ENCODE peak calls at places on chromosomes 12 and 14, in six cellular contexts. R, M, S, J, C and B are unnamed samples.

GRCh38 chr14:99133563-99134332 is 138.2 kb downstream of the BCL11B start:
- DNase-seq in S (no peak), M (peak), J (peak), C (peak), R (no peak), B (no peak)

GRCh38 chr12:31407562-31407961 is 81.6 kb upstream of the SINHCAF start:
- DNase-seq in C (peak), M (no peak), J (no peak), R (no peak), S (no peak), B (no peak)

GRCh38 chr12:53600490-53601295 is 25.5 kb downstream of the ATF7 start:
- DNase-seq in S (no peak), J (no peak), R (no peak), C (no peak), M (no peak), B (no peak)

GRCh38 chr14:78245238-78245637 is 75.1 kb downstream of the NRXN3 start:
- DNase-seq in J (no peak), S (no peak), M (no peak), R (no peak), C (no peak), B (no peak)

GRCh38 chr12:62194031-62194430 is 66.2 kb upstream of the USP15 start:
- DNase-seq in S (no peak), J (no peak), C (no peak), M (no peak), R (no peak), B (no peak)

GRCh38 chr14:33393895-33394405 is 455.3 kb downstream of the NPAS3 start:
- DNase-seq in J (no peak), M (no peak), R (no peak), C (no peak), S (no peak), B (no peak)

GRCh38 chr12:82608706-82609105 is 78.0 kb upstream of the TMTC2 start:
- DNase-seq in R (no peak), M (peak), C (no peak), S (peak), J (no peak), B (no peak)

GRCh38 chr12:62435337-62436163 is 31.1 kb upstream of the MON2 start:
- DNase-seq in R (peak), C (peak), S (peak), J (peak), M (peak), B (peak)

DNA sequence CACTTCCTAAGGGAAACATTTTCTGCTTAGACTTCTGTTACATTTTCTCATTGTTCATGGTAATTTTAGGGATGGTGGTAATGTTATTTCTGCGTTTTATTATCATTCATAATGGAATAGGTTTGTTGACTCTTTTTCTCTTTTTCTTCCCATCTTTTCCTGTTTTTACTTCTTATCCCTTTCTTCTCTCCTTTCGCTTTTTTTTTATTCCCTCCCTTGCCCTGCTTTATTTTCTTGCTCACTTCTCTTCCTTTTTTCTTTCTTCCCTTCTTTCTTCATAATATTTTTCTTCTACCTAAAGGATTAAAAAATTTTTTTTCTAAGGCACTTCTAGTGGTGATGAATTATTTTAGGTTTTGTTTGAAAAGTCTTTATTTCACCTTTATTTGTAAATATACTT is 45.6 kb downstream of the CNOT2 start:
- DNase-seq in S (no peak), C (no peak), M (no peak), J (no peak), R (no peak), B (no peak)
- H3K9ac ChIP-seq in S (no peak), C (no peak), M (no peak), J (no peak), R (no peak), B (no peak)

DNA sequence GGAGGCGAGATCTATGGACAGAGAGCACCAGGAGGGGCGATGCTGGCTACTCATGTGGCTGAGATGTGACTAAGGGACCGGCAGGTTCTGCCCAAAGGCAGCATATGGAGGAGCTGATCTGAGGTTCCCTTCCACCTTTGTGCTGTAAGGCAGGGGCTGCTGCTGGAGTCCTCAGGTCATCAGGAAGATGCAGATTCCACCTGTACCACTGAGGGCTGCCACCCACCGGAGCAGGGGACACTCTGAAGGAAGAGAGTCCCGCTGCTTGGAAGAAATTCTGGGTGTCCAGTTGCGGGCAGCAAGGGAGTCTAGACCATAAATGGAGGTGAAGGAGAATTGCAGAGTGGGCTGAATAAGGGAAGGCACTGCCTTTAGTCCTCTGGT is 55.3 kb downstream of the PLEKHG3 start:
- DNase-seq in J (no peak), R (no peak), C (no peak), M (no peak), S (no peak), B (no peak)
- H4K8ac ChIP-seq in J (no peak), R (no peak), C (no peak), M (no peak), S (peak), B (peak)

GRCh38 chr12:55296469-55296868 is at the start of gene OR6C6:
- DNase-seq in M (no peak), J (no peak), C (no peak), S (no peak), R (no peak), B (no peak)
- H3K4ac ChIP-seq in M (no peak), J (no peak), C (no peak), S (no peak), R (no peak), B (no peak)

GRCh38 chr14:75083271-75083670 is 13.8 kb downstream of the ZC2HC1C start:
- DNase-seq in M (no peak), C (no peak), J (no peak), R (no peak), S (no peak), B (no peak)

GRCh38 chr14:75088566-75089373 is 19.3 kb downstream of the ZC2HC1C start:
- DNase-seq in C (peak), R (peak), S (peak), J (peak), M (peak), B (peak)

GRCh38 chr14:75081835-75082234 is 12.4 kb downstream of the ZC2HC1C start:
- DNase-seq in S (peak), J (no peak), M (no peak), R (no peak), C (no peak), B (no peak)

GRCh38 chr14:75088153-75088552 is 18.7 kb downstream of the ZC2HC1C start:
- DNase-seq in M (no peak), S (no peak), R (no peak), C (no peak), J (no peak), B (no peak)

DNA sequence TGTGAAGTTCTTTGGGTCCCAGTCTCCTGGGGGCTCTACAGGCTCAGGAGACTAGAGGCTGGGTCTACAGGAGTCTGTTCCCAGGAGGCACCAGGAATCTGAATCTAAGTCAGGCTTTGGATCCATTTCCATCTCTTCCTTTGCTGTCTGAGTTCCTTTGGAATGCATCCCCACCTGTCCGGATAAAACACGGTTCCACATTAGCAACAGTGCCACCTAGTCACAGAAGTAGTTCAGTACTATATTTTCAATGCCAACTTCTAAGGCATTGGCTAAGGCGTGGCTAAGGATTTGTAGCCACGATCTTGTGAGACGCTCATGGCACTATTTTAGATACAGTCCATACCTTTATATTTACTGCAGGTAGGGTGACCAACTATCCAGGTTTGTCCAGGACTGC is 15.1 kb downstream of the ZC2HC1C start:
- DNase-seq in J (no peak), M (no peak), C (no peak), R (no peak), S (no peak), B (no peak)
- H3K9ac ChIP-seq in J (no peak), M (no peak), C (no peak), R (no peak), S (no peak), B (no peak)

DNA sequence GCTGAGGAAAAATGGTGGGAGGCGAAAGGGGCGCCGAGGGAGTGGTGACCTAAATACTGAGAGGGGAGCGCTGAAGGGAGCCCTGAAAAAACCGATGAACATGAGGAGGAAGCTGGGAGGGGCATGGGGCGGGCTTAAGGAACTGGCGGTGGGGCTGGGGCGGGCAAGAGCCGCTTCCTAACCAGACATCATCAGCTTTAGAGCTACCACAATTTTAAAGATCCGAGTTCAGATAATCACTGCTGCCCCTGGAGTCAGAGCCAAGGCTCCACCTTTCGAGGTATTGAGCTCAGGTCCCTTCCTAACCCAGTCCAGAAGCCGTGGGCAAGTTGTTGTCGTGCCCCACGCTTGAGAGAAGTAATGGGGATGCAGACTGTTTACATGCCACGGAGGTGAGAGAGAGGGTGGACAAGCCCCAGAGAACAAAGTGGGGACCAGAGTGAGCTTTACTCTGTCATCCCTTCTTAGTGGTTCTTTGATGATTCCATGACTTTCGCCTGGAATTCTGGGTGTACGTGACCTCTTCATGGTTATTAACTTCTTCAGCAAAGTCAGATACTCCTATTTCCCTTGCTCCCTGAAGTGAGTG is 393 bp downstream of the ORMDL2 start:
- DNase-seq in J (no peak), M (no peak), C (no peak), R (no peak), S (no peak), B (no peak)
- H4K8ac ChIP-seq in J (no peak), M (no peak), C (peak), R (no peak), S (peak), B (peak)

GRCh38 chr14:50230601-50231474 is 540 bp downstream of the SOS2 start:
- DNase-seq in C (no peak), J (peak), M (peak), R (no peak), S (peak), B (peak)
- H3K4ac ChIP-seq in C (no peak), J (no peak), M (peak), R (no peak), S (peak), B (peak)

DNA sequence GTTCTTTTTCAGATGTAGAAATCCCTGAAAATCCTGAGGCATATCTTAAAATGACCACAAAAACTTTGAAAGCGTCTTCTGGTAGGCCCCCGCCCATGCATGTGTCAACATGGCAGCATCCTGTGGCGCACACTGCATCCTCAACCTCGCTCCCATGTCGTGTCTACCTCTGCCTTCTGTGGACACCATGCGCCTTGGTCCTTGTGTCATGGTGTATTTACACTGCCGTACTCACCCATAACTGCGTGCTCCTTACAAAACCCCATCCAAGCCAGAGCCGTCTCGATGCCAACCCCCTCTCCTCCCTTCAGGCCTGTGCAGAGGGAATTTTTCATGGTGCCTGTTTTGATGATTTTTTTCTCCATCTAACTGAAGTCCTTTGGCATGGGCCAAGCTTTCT is 78.9 kb downstream of the ESR2 start:
- DNase-seq in R (no peak), S (no peak), J (no peak), C (no peak), M (no peak), B (no peak)
- H3K9ac ChIP-seq in R (no peak), S (no peak), J (no peak), C (no peak), M (no peak), B (no peak)

DNA sequence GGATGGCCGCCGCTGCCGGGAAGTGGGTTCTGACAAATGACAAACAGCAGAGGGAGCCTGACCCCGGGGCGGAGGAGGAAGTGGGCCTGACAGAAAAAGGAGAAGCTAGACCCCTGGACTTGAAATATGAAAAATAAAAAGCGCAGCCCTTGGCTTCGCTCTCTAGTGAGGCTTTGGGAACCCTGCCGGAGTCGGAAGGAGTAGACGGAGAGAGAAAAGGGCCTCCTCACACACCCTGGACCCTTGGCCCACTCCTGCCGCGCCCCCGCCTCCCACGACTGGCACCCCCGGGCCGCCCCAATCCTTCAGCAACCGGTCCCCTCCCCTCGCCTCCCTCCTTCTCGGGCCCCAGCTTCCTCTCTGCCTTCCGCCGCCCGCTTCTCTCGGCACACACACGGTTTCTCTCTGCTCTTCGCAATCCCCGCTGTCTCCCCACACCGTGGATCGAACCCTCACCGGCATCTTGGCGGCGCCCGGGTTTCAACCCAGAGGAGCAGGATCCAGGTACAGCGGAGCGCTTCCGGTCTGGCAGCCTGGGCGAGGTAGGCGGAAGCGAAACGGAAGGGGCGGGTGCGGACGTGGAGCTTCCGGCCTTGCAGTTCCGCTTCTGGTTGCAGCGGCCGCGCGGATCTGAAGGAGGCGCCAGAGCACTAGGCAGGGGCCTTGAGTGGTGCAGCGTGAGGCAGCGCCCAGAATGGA is at the start of gene ARPC3:
- DNase-seq in J (peak), R (peak), M (peak), S (peak), C (peak), B (peak)
- H4K8ac ChIP-seq in J (no peak), R (no peak), M (no peak), S (peak), C (peak), B (peak)

GRCh38 chr12:20508962-20509361 is 140.6 kb downstream of the PDE3A start:
- DNase-seq in S (no peak), R (no peak), J (no peak), C (no peak), M (no peak), B (no peak)

GRCh38 chr12:20507711-20508110 is 139.4 kb downstream of the PDE3A start:
- DNase-seq in S (no peak), J (no peak), C (no peak), R (no peak), M (no peak), B (no peak)

GRCh38 chr12:20510811-20511210 is 142.5 kb downstream of the PDE3A start:
- DNase-seq in J (no peak), S (no peak), R (no peak), C (no peak), M (no peak), B (no peak)

GRCh38 chr12:20507061-20507460 is 138.7 kb downstream of the PDE3A start:
- DNase-seq in R (no peak), M (no peak), J (no peak), C (no peak), S (no peak), B (no peak)

GRCh38 chr12:20508362-20508761 is 140.0 kb downstream of the PDE3A start:
- DNase-seq in C (no peak), S (peak), R (no peak), J (no peak), M (no peak), B (no peak)
- H3K4ac ChIP-seq in C (no peak), S (no peak), R (no peak), J (no peak), M (no peak), B (no peak)